ENCODE peak calls at places on chromosomes 16 and 17, in seven cellular contexts. R is GM13977, X is testis, S is natural killer cell, A is AG09319, B is thyroid gland, F is GM12864. J is an unnamed sample.

GRCh38 chr17:19672009-19672837 is 23.7 kb downstream of the ALDH3A2 start:
- DNase-seq in R (no peak), X (no peak), S (no peak), A (no peak), B (peak), F (no peak), J (no peak)

GRCh38 chr16:55012793-55013192 is 82.1 kb downstream of the IRX5 start:
- DNase-seq in R (no peak), X (no peak), S (no peak), A (no peak), B (no peak), F (no peak), J (no peak)

GRCh38 chr17:43068570-43069367 is 43.7 kb downstream of the RND2 start:
- DNase-seq in R (no peak), X (no peak), S (no peak), A (no peak), B (peak), F (no peak), J (no peak)

GRCh38 chr16:48609453-48610023 is 442 bp downstream of the N4BP1 start:
- DNase-seq in R (peak), X (peak), S (no peak), A (peak), B (peak), F (no peak), J (no peak)

GRCh38 chr17:15441315-15441714 is 26.1 kb downstream of the CDRT4 start:
- DNase-seq in R (no peak), X (no peak), S (no peak), A (no peak), B (no peak), F (no peak), J (no peak)

GRCh38 chr16:3874242-3874641 is 6.3 kb downstream of the CREBBP start:
- DNase-seq in R (no peak), X (no peak), S (no peak), A (no peak), B (no peak), F (no peak), J (no peak)

GRCh38 chr17:58269557-58270291 is 11.0 kb downstream of the MPO start:
- DNase-seq in R (no peak), X (no peak), S (no peak), A (no peak), B (no peak), F (no peak), J (no peak)

GRCh38 chr17:31412511-31412910 is 21.0 kb downstream of the RAB11FIP4 start:
- DNase-seq in R (no peak), X (no peak), S (no peak), A (no peak), B (no peak), F (no peak), J (no peak)

GRCh38 chr16:1613240-1613639 is 1.1 kb downstream of the CRAMP1 start:
- DNase-seq in R (peak), X (peak), S (no peak), A (no peak), B (no peak), F (no peak), J (no peak)

GRCh38 chr17:80116276-80116922 is 15.0 kb downstream of the GAA start:
- DNase-seq in R (no peak), X (peak), S (no peak), A (no peak), B (no peak), F (no peak), J (no peak)

GRCh38 chr17:74345433-74346241 is 16.0 kb downstream of the BTBD17 start:
- DNase-seq in R (no peak), X (no peak), S (no peak), A (no peak), B (no peak), F (no peak), J (no peak)

GRCh38 chr17:30472238-30472890 is 4.8 kb upstream of the GOSR1 start:
- DNase-seq in R (no peak), X (no peak), S (no peak), A (no peak), B (no peak), F (no peak), J (no peak)

GRCh38 chr16:54938351-54939346 is 8.0 kb downstream of the IRX5 start:
- DNase-seq in R (no peak), X (no peak), S (no peak), A (no peak), B (no peak), F (no peak), J (no peak)

GRCh38 chr17:34579979-34580684 is 750 bp downstream of the TMEM132E start:
- DNase-seq in R (peak), X (peak), S (no peak), A (no peak), B (peak), F (no peak), J (no peak)

GRCh38 chr16:28063047-28063521 is 430 bp downstream of the GSG1L start:
- DNase-seq in R (peak), X (no peak), S (no peak), A (no peak), B (no peak), F (no peak), J (no peak)

GRCh38 chr17:1197781-1198490 is 18.2 kb upstream of the ABR start:
- DNase-seq in R (peak), X (peak), S (peak), A (no peak), B (peak), F (peak), J (no peak)

GRCh38 chr17:79947351-79948031 is 88.2 kb downstream of the TBC1D16 start:
- DNase-seq in R (no peak), X (no peak), S (no peak), A (no peak), B (no peak), F (no peak), J (no peak)

GRCh38 chr17:60356947-60357346 is 35.0 kb downstream of the USP32 start:
- DNase-seq in R (no peak), X (no peak), S (no peak), A (no peak), B (no peak), F (no peak), J (no peak)

GRCh38 chr16:57667526-57668258 is 414 bp upstream of the ADGRG3 start:
- DNase-seq in R (no peak), X (no peak), S (peak), A (no peak), B (peak), F (no peak), J (no peak)

GRCh38 chr17:42289863-42290165 is 1.5 kb downstream of the STAT5A start:
- DNase-seq in R (no peak), X (no peak), S (no peak), A (no peak), B (no peak), F (no peak), J (no peak)

GRCh38 chr16:1494129-1494640 is 1.0 kb downstream of the TELO2 start:
- DNase-seq in R (no peak), X (peak), S (no peak), A (peak), B (peak), F (no peak), J (no peak)

GRCh38 chr17:52938623-52939230 is 780.2 kb upstream of the CA10 start:
- DNase-seq in R (no peak), X (no peak), S (no peak), A (no peak), B (no peak), F (no peak), J (no peak)

GRCh38 chr17:71200597-71200996 is 920.2 kb upstream of the SOX9 start:
- DNase-seq in R (no peak), X (no peak), S (no peak), A (no peak), B (no peak), F (no peak), J (no peak)

GRCh38 chr17:43536236-43537088 is 9.7 kb downstream of the ETV4 start:
- DNase-seq in R (no peak), X (no peak), S (no peak), A (peak), B (no peak), F (no peak), J (no peak)

GRCh38 chr17:17355426-17355825 is 52.3 kb downstream of the NT5M start:
- DNase-seq in R (no peak), X (no peak), S (no peak), A (no peak), B (no peak), F (no peak), J (no peak)

GRCh38 chr17:66143657-66144282 is 48.2 kb downstream of the CEP112 start:
- DNase-seq in R (no peak), X (no peak), S (no peak), A (no peak), B (no peak), F (no peak), J (no peak)

GRCh38 chr17:13728751-13729150 is 127.0 kb upstream of the HS3ST3A1 start:
- DNase-seq in R (no peak), X (no peak), S (no peak), A (no peak), B (no peak), F (no peak), J (no peak)

GRCh38 chr17:73429440-73430164 is 117.8 kb upstream of the CDC42EP4 start:
- DNase-seq in R (peak), X (peak), S (peak), A (peak), B (peak), F (peak), J (peak)

GRCh38 chr16:50627419-50627818 is 53.7 kb downstream of the SNX20 start:
- DNase-seq in R (peak), X (peak), S (no peak), A (no peak), B (peak), F (no peak), J (no peak)

GRCh38 chr16:17591655-17592405 is 121.1 kb upstream of the XYLT1 start:
- DNase-seq in R (no peak), X (no peak), S (no peak), A (no peak), B (no peak), F (no peak), J (no peak)

GRCh38 chr17:65097110-65097509 is 40.1 kb upstream of the RGS9 start:
- DNase-seq in R (no peak), X (no peak), S (no peak), A (no peak), B (no peak), F (no peak), J (no peak)

GRCh38 chr16:23479138-23479537 is 26.1 kb upstream of the COG7 start:
- DNase-seq in R (no peak), X (no peak), S (no peak), A (no peak), B (no peak), F (no peak), J (no peak)

GRCh38 chr16:51431517-51432241 is 280.6 kb upstream of the SALL1 start:
- DNase-seq in R (no peak), X (no peak), S (no peak), A (peak), B (peak), F (no peak), J (no peak)

GRCh38 chr17:76405967-76406647 is 21.7 kb downstream of the SPHK1 start:
- DNase-seq in R (no peak), X (peak), S (no peak), A (no peak), B (peak), F (no peak), J (no peak)

GRCh38 chr17:80826955-80827645 is 164.5 kb upstream of the CHMP6 start:
- DNase-seq in R (no peak), X (no peak), S (no peak), A (peak), B (peak), F (no peak), J (no peak)

GRCh38 chr17:10172241-10172741 is 26.1 kb downstream of the GAS7 start:
- DNase-seq in R (no peak), X (no peak), S (no peak), A (no peak), B (no peak), F (no peak), J (no peak)

GRCh38 chr17:82012482-82013295 is 10.0 kb downstream of the CENPX start:
- DNase-seq in R (no peak), X (no peak), S (no peak), A (no peak), B (no peak), F (no peak), J (no peak)

GRCh38 chr16:46949216-46949892 is 24.1 kb downstream of the DNAJA2 start:
- DNase-seq in R (no peak), X (no peak), S (no peak), A (no peak), B (peak), F (no peak), J (no peak)

GRCh38 chr16:1825864-1826690 is 548 bp downstream of the HAGH start:
- DNase-seq in R (peak), X (no peak), S (no peak), A (no peak), B (peak), F (no peak), J (peak)

DNA sequence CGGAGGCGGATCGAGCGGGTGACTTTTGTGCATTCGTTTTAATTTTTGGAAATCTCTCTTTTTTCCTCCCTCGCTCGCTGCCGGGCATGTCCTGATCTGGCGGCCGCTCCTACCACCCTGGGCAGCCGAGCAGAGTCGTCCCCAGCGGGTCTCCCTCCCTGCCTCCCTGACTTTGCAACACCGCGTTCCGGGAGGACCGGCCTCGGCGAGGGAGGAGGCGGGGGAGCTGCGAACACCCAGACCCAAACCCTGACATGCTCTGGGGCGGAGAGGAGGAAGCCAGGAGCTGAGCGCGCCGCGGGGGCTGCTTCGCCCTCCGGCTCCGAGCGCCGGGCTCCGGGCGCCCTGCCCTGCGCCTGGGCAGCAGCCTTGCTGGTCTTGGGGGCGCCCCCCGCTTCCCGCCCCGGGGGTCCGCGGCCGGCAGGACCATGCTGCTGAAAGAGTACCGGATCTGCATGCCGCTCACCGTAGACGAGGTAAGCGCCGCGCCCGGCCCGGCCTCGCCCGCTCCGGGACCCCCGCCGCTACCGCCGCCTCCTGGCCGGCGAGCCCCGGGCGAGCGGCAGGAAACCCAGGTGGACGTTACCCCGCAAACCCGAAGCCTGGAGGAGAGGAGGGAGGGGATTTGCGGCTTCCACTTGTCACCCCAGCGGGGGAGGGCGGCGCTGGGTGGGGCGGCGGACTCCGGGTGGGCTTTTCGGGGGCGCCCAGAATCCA is 804 bp downstream of the PITPNC1 start:
- DNase-seq in R (peak), X (peak), S (peak), A (no peak), B (peak), F (no peak), J (peak)
- TF ChIP-seq CTCF in R (peak), X (peak), S (no peak), A (peak), B (peak), F (peak), J (peak)

GRCh38 chr17:50035421-50035879 is 20.5 kb upstream of the ITGA3 start:
- DNase-seq in R (peak), X (no peak), S (no peak), A (no peak), B (no peak), F (no peak), J (no peak)
- TF ChIP-seq CTCF in R (no peak), X (no peak), S (no peak), A (no peak), B (no peak), F (no peak), J (no peak)

DNA sequence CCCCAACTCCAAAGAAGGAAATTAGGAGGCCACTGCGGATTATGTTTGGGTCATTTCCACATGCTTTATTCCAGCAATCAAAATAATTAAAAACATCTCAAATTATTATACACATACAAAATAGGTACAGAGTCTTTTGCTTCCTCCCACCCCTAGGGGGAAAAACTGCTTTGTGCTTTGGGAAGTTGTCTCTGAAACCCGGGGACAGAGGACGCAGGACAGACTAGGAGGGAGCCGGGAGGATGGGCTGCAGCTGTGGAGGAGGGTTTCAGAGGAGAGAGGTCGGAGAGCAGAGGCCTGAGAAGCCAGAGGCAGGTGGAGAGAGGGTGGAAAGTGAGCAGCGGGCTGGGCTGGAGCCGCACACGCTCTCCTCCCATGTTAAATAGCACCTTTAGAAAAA is 17.4 kb downstream of the COL1A1 start:
- DNase-seq in R (no peak), X (no peak), S (no peak), A (no peak), B (no peak), F (no peak), J (no peak)
- TF ChIP-seq CTCF in R (no peak), X (peak), S (no peak), A (peak), B (no peak), F (no peak), J (no peak)

GRCh38 chr17:27293898-27294688 is at the start of gene WSB1:
- DNase-seq in R (peak), X (peak), S (peak), A (peak), B (peak), F (peak), J (peak)
- TF ChIP-seq CTCF in R (no peak), X (no peak), S (no peak), A (no peak), B (no peak), F (no peak), J (no peak)